ENCODE peak calls at places on chromosomes 1 and 21, in nine cellular contexts. S, T, Z, D, R, M, W, L and P are unnamed samples.

GRCh38 chr1:76130992-76131391 is 56.4 kb downstream of the ST6GALNAC3 start:
- DNase-seq in M (no peak), Z (no peak), D (no peak), R (no peak), L (no peak), T (no peak), W (no peak), S (no peak), P (peak)

GRCh38 chr1:224178894-224179293 is 4.1 kb upstream of the DEGS1 start:
- DNase-seq in L (no peak), W (no peak), Z (no peak), T (no peak), R (no peak), M (no peak), D (no peak), S (no peak), P (no peak)

GRCh38 chr1:218242171-218242570 is 42.9 kb upstream of the RRP15 start:
- DNase-seq in S (no peak), D (no peak), Z (peak), L (no peak), M (no peak), R (no peak), T (no peak), W (no peak), P (no peak)

GRCh38 chr1:4117196-4117595 is 217.1 kb upstream of the C1orf174 start:
- DNase-seq in M (no peak), L (no peak), D (no peak), W (no peak), T (no peak), R (no peak), S (peak), Z (no peak), P (no peak)

GRCh38 chr1:94619731-94620130 is 78.2 kb upstream of the F3 start:
- DNase-seq in T (no peak), D (no peak), R (no peak), Z (no peak), L (no peak), W (no peak), M (no peak), S (no peak), P (no peak)

GRCh38 chr1:78240755-78241154 is 195.0 kb downstream of the GIPC2 start:
- DNase-seq in T (no peak), S (no peak), M (no peak), D (no peak), Z (no peak), W (no peak), R (no peak), L (no peak), P (no peak)

GRCh38 chr1:29381426-29381825 is 145.1 kb downstream of the PTPRU start:
- DNase-seq in D (no peak), L (no peak), S (no peak), R (no peak), M (no peak), Z (no peak), T (no peak), W (no peak), P (no peak)

GRCh38 chr1:226060976-226061792 is 1.3 kb upstream of the H3-3A start:
- DNase-seq in T (no peak), R (no peak), S (no peak), W (no peak), M (no peak), D (no peak), L (no peak), Z (no peak), P (no peak)

GRCh38 chr1:155076371-155076770 is 2.3 kb upstream of the EFNA3 start:
- DNase-seq in L (no peak), D (no peak), S (peak), M (no peak), W (no peak), T (no peak), R (no peak), Z (no peak), P (no peak)

GRCh38 chr21:34695434-34695833 is 26.6 kb downstream of the CLIC6 start:
- DNase-seq in Z (no peak), M (no peak), T (no peak), S (no peak), D (no peak), W (no peak), R (no peak), L (no peak), P (no peak)

GRCh38 chr1:54987830-54988705 is 7.6 kb downstream of the TMEM61 start:
- DNase-seq in R (no peak), T (no peak), M (peak), L (no peak), D (no peak), S (no peak), W (no peak), Z (no peak), P (no peak)